ENCODE peak calls at places on chromosomes 6 and 20, in five cellular contexts. G, I, Z, T and U are unnamed samples.

GRCh38 chr6:111844376-111844775 is 28.9 kb downstream of the FYN start:
- DNase-seq in G (no peak), T (no peak), Z (no peak), I (no peak), U (no peak)

GRCh38 chr6:13203145-13203544 is 125.2 kb downstream of the TBC1D7 start:
- DNase-seq in Z (no peak), I (no peak), G (no peak), T (no peak), U (no peak)

GRCh38 chr6:167095888-167096287 is 27.0 kb upstream of the CCR6 start:
- DNase-seq in I (no peak), Z (no peak), G (no peak), T (no peak), U (no peak)

GRCh38 chr6:38095054-38095453 is 275.5 kb downstream of the ZFAND3 start:
- DNase-seq in T (no peak), I (peak; percentile 46), Z (no peak), G (peak; percentile 42), U (no peak)

GRCh38 chr20:48824830-48825550 is 2.8 kb downstream of the PREX1 start:
- DNase-seq in I (no peak), T (no peak), G (no peak), Z (no peak), U (no peak)

GRCh38 chr6:17341891-17342290 is 51.5 kb upstream of the CAP2 start:
- DNase-seq in Z (no peak), I (no peak), T (no peak), G (peak; percentile 63), U (no peak)

GRCh38 chr6:107621216-107621940 is 131.5 kb downstream of the SOBP start:
- DNase-seq in G (no peak), T (no peak), Z (no peak), I (no peak), U (no peak)

GRCh38 chr20:38320221-38320620 is 16.3 kb downstream of the BPI start:
- DNase-seq in I (no peak), T (no peak), G (no peak), Z (no peak), U (no peak)

GRCh38 chr6:3392930-3393575 is 63.8 kb downstream of the SLC22A23 start:
- DNase-seq in T (no peak), G (no peak), I (no peak), Z (no peak), U (no peak)

GRCh38 chr20:56841346-56841908 is 212.3 kb downstream of the TFAP2C start:
- DNase-seq in T (no peak), G (no peak), I (no peak), Z (no peak), U (no peak)

GRCh38 chr6:511488-512137 is 120.1 kb downstream of the IRF4 start:
- DNase-seq in T (no peak), Z (no peak), G (no peak), I (no peak), U (no peak)

GRCh38 chr6:101226677-101227135 is 166.8 kb upstream of the GRIK2 start:
- DNase-seq in G (peak; percentile 9), T (no peak), I (peak; percentile 44), Z (no peak), U (no peak)

GRCh38 chr6:12602951-12603710 is 113.4 kb upstream of the PHACTR1 start:
- DNase-seq in G (peak; percentile 69), T (no peak), Z (no peak), I (peak; percentile 53), U (no peak)

GRCh38 chr6:68778356-68779020 is 143.4 kb downstream of the ADGRB3 start:
- DNase-seq in G (no peak), T (no peak), Z (no peak), I (peak; percentile 53), U (no peak)

GRCh38 chr6:40347571-40348011 is 239.6 kb downstream of the LRFN2 start:
- DNase-seq in I (no peak), T (no peak), Z (no peak), G (no peak), U (no peak)

GRCh38 chr6:39059496-39060310 is 11.1 kb downstream of the GLP1R start:
- DNase-seq in G (no peak), Z (no peak), I (no peak), T (no peak), U (no peak)

GRCh38 chr6:26233608-26234420 is 131.2 kb upstream of the BTN3A2 start:
- DNase-seq in G (peak; percentile 73), Z (no peak), T (peak; percentile 81), I (peak; percentile 62), U (peak; percentile 80)

GRCh38 chr6:167469101-167469500 is 144.2 kb downstream of the TTLL2 start:
- DNase-seq in I (no peak), G (no peak), T (no peak), Z (no peak), U (no peak)

GRCh38 chr6:169156108-169156821 is 97.4 kb downstream of the THBS2 start:
- DNase-seq in Z (no peak), T (no peak), G (no peak), I (no peak), U (no peak)

GRCh38 chr20:15061955-15062354 is 724.5 kb upstream of the FLRT3 start:
- DNase-seq in G (peak; percentile 47), I (no peak), Z (no peak), T (no peak), U (no peak)

GRCh38 chr6:83378621-83379388 is 52.0 kb downstream of the ME1 start:
- DNase-seq in I (peak; percentile 11), Z (no peak), T (no peak), G (peak; percentile 70), U (no peak)

GRCh38 chr20:4962257-4962855 is 39.0 kb downstream of the SLC23A2 start:
- DNase-seq in Z (no peak), I (no peak), G (no peak), T (peak; percentile 24), U (peak; percentile 43)

GRCh38 chr20:62958388-62959100 is 6.0 kb downstream of the SLC17A9 start:
- DNase-seq in T (no peak), Z (no peak), G (no peak), I (no peak), U (no peak)

GRCh38 chr6:152794696-152795095 is 44.1 kb downstream of the VIP start:
- DNase-seq in Z (no peak), I (no peak), T (no peak), G (no peak), U (no peak)

GRCh38 chr6:126143650-126144260 is 157.4 kb downstream of the TRMT11 start:
- DNase-seq in I (no peak), T (no peak), Z (no peak), G (no peak), U (no peak)

GRCh38 chr6:34196833-34197195 is 39.9 kb upstream of the HMGA1 start:
- DNase-seq in T (no peak), Z (no peak), I (no peak), G (no peak), U (no peak)

GRCh38 chr20:56511926-56512325 is 12.6 kb upstream of the FAM209A start:
- DNase-seq in T (no peak), I (no peak), Z (no peak), G (no peak), U (no peak)

GRCh38 chr6:15498640-15499039 is 164.2 kb downstream of the DTNBP1 start:
- DNase-seq in T (no peak), I (no peak), Z (no peak), G (peak; percentile 67), U (no peak)

GRCh38 chr6:144149894-144150672 is at the start of gene STX11:
- DNase-seq in G (peak; percentile 26), T (peak; percentile 50), I (peak; percentile 59), Z (peak; percentile 73), U (peak; percentile 57)

GRCh38 chr6:75893058-75893775 is 144.2 kb downstream of the MYO6 start:
- DNase-seq in I (peak; percentile 69), G (peak; percentile 50), Z (no peak), T (peak; percentile 5), U (peak; percentile 13)

GRCh38 chr6:42047790-42048405 is 2.4 kb upstream of the TAF8 start:
- DNase-seq in I (no peak), G (no peak), T (no peak), Z (no peak), U (no peak)

GRCh38 chr20:8400461-8400860 is 268.4 kb downstream of the PLCB1 start:
- DNase-seq in G (no peak), I (no peak), T (no peak), Z (no peak), U (no peak)

GRCh38 chr20:6053776-6054688 is at the start of gene LRRN4:
- DNase-seq in G (peak; percentile 94), Z (no peak), I (peak; percentile 96), T (no peak), U (no peak)

GRCh38 chr6:154156135-154156948 is 117.3 kb downstream of the OPRM1 start:
- DNase-seq in T (peak; percentile 60), I (peak; percentile 66), Z (peak; percentile 39), G (peak; percentile 32), U (peak; percentile 49)

GRCh38 chr20:62816879-62817873 is at the start of gene COL9A3:
- DNase-seq in I (no peak), G (no peak), Z (no peak), T (no peak), U (no peak)

GRCh38 chr20:51752343-51752951 is 15.7 kb downstream of the ATP9A start:
- DNase-seq in T (no peak), G (peak; percentile 79), I (peak; percentile 29), Z (no peak), U (no peak)

GRCh38 chr6:30599625-30600324 is 17.3 kb downstream of the PPP1R10 start:
- DNase-seq in T (no peak), G (no peak), I (no peak), Z (no peak), U (no peak)